ENCODE peak calls at places on chromosome X, in six cellular contexts. O is GM23248, V is neural progenitor cell, J is SK-N-SH, L is HCT116, Y is hepatocyte. K is an unnamed sample. For H3K9me3, the result is how much of the 10 kb centered on the place peaks cover.

GRCh38 chrX:71619193-71619592 is 882 bp upstream of the CXCR3 start:
- DNase-seq in O (no peak), V (no peak), J (no peak), L (no peak), Y (no peak), K (no peak)

GRCh38 chrX:18377802-18378201 is 23.3 kb upstream of the SCML2 start:
- DNase-seq in O (peak), V (peak), J (peak), L (peak), Y (peak), K (peak)

GRCh38 chrX:17535229-17535628 is 160.2 kb downstream of the NHS start:
- DNase-seq in O (peak), V (peak), J (peak), L (peak), Y (peak), K (peak)

GRCh38 chrX:40465735-40466551 is 114.8 kb upstream of the ATP6AP2 start:
- DNase-seq in O (no peak), V (no peak), J (no peak), L (no peak), Y (no peak), K (peak)

GRCh38 chrX:152907084-152907651 is 9.3 kb downstream of the ZNF185 start:
- DNase-seq in O (peak), V (peak), J (peak), L (no peak), Y (peak), K (no peak)

GRCh38 chrX:154472685-154473632 is 6.1 kb downstream of the LAGE3 start:
- DNase-seq in O (no peak), V (no peak), J (no peak), L (no peak), Y (no peak), K (no peak)

GRCh38 chrX:50813843-50814661 is at the start of gene SHROOM4:
- DNase-seq in O (peak), V (peak), J (peak), L (no peak), Y (peak), K (no peak)

GRCh38 chrX:15524417-15524816 is 23.8 kb downstream of the BMX start:
- DNase-seq in O (no peak), V (no peak), J (no peak), L (no peak), Y (no peak), K (no peak)

GRCh38 chrX:31168596-31168995 is 96.8 kb upstream of the FTHL17 start:
- DNase-seq in O (no peak), V (no peak), J (no peak), L (no peak), Y (no peak), K (peak)

GRCh38 chrX:153723351-153724251 is 586 bp downstream of the BCAP31 start:
- DNase-seq in O (peak), V (peak), J (peak), L (no peak), Y (peak), K (peak)

GRCh38 chrX:110795645-110796510 is at the start of gene CHRDL1:
- DNase-seq in O (peak), V (peak), J (peak), L (no peak), Y (peak), K (no peak)

GRCh38 chrX:118968031-118968430 is 6.4 kb upstream of the LONRF3 start:
- DNase-seq in O (peak), V (no peak), J (no peak), L (no peak), Y (no peak), K (no peak)

GRCh38 chrX:34629572-34629971 is 27.5 kb downstream of the TMEM47 start:
- DNase-seq in O (peak), V (no peak), J (no peak), L (no peak), Y (no peak), K (no peak)

GRCh38 chrX:15298201-15298600 is 17.2 kb downstream of the ASB11 start:
- DNase-seq in O (no peak), V (no peak), J (no peak), L (no peak), Y (no peak), K (no peak)

GRCh38 chrX:8955521-8955920 is 78.4 kb downstream of the FAM9B start:
- DNase-seq in O (no peak), V (no peak), J (no peak), L (no peak), Y (no peak), K (no peak)

GRCh38 chrX:44483965-44484606 is 58.6 kb downstream of the FUNDC1 start:
- DNase-seq in O (peak), V (no peak), J (no peak), L (no peak), Y (no peak), K (no peak)

GRCh38 chrX:106780259-106780658 is 22.2 kb upstream of the TBC1D8B start:
- DNase-seq in O (peak), V (no peak), J (no peak), L (no peak), Y (no peak), K (no peak)

GRCh38 chrX:2404816-2405215 is 96.0 kb downstream of the DHRSX start:
- DNase-seq in O (no peak), V (no peak), J (peak), L (no peak), Y (no peak), K (no peak)

GRCh38 chrX:47658684-47659515 is at the start of gene UXT:
- DNase-seq in O (peak), V (peak), J (peak), L (peak), Y (peak), K (peak)

GRCh38 chrX:12824944-12825343 is 33.7 kb downstream of the PRPS2 start:
- DNase-seq in O (no peak), V (no peak), J (no peak), L (no peak), Y (no peak), K (no peak)

GRCh38 chrX:109707322-109707721 is 25.7 kb downstream of the ACSL4 start:
- DNase-seq in O (no peak), V (no peak), J (no peak), L (no peak), Y (no peak), K (no peak)

GRCh38 chrX:100599456-100599855 is 14.7 kb downstream of the TNMD start:
- DNase-seq in O (no peak), V (no peak), J (no peak), L (no peak), Y (no peak), K (no peak)

GRCh38 chrX:133849676-133850075 is 135.7 kb downstream of the GPC3 start:
- DNase-seq in O (no peak), V (no peak), J (no peak), L (no peak), Y (no peak), K (no peak)

GRCh38 chrX:101190736-101191135 is 28.9 kb upstream of the DRP2 start:
- DNase-seq in O (no peak), V (no peak), J (no peak), L (no peak), Y (no peak), K (no peak)

DNA sequence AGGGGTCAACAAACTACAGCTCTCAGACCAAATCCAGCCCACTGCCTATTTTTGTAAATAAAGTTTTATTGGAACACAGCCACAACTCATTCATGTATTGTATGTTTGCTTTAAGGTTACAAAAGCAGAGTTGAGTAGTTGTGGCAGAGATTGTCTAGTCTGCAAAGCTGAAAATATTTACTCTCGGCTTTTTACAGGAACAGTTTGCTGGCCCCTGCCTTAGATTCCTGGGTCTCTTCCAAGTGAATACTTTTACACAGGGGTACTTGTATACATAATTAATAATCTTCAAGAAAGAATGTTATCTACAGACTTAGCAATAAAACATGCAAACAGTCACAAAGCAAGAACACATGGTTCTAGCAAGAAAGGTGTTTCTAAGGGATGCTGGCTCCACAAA is 154.2 kb downstream of the AMELX start:
- DNase-seq in O (no peak), V (no peak), J (no peak), L (no peak), Y (no peak), K (no peak)
- TF ChIP-seq EZH2phosphoT487 in O (no peak), V (no peak), J (no peak), L (no peak), Y (no peak), K (no peak)

DNA sequence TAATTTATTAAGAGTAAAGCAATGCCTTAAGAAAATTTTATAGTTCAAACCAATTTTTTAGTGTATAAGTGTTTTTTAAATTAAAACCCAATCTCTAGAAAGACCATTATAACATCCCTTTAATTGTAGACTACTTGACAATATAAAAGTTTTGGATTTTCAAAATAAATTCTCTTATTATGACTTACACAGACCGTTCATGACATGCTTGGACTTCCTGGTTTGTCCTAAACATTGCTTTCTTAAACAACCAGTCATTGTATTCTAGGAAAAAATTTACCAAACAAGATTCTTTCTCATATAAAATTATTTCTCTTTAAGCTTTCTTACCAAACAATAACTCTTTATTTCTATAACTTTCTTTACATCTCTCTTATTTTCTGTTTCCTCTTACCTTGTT is 49.0 kb upstream of the CXorf51A start:
- DNase-seq in O (no peak), V (no peak), J (no peak), L (no peak), Y (no peak), K (peak)
- H3K9me3 ChIP-seq in O (under half), V (under half), J (under half), L (under half), Y (under half), K (under half)

DNA sequence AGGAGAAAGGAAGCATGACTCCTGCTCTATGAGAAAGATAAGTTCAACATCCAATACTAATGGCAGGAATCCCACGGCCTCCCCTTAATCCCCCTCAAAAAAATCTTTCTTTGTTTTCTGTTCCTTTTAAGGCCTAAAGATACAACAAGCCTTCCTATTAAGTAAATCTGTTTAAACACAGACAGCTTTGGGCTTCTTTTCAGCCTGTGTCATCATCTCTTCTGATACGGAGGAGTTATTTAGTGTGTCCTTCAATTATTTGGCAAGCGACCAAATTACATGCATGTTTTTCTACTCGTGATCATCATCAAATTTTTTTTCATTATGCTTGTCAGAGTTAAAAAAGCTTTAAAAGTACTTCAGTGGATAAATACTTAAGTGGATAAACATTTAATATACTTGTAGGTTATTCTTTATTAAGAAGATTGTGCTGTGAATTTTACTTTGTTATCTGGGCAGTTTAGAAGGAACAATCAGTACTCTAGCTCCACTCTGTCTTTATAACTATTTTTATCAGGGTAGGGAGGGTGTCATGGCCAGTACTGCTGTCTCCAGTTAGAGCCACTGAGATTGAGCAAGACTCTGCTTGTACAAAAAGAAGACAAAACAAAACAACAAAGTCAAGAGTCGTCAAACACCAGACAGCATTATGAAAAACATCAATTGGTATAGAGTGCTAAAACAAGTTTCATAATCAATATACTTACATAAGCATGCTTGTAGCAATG is 210.6 kb downstream of the PRR32 start:
- DNase-seq in O (no peak), V (no peak), J (no peak), L (no peak), Y (no peak), K (no peak)
- TF ChIP-seq EZH2phosphoT487 in O (no peak), V (no peak), J (no peak), L (no peak), Y (no peak), K (no peak)

DNA sequence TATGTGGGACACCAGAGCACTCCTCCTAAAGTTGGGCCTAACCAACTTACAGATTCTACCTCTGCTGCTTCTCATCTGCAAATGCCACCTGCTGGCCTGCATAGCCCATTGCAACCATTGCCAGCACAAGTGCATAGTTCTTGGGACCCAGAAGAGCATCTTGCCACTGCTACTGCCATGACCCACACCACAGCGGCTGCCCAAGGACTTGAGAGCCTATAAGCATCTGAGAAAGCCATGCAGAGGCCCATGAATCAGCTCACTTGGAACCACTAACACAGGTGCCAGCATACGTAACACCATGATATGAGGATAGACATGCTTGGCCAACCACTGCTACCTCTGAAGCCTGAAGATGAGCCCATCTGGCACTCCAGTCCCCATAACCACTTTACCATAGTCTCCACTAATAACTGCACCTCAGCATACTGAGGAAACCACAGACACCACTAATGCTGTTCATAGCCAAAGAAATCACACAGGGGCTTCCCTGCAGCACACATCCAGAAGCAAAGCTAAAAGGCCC is 258.1 kb upstream of the AGTR2 start:
- DNase-seq in O (peak), V (peak), J (no peak), L (no peak), Y (no peak), K (no peak)
- H3K9me3 ChIP-seq in O (under half), V (under half), J (under half), L (under half), Y (under half), K (under half)

DNA sequence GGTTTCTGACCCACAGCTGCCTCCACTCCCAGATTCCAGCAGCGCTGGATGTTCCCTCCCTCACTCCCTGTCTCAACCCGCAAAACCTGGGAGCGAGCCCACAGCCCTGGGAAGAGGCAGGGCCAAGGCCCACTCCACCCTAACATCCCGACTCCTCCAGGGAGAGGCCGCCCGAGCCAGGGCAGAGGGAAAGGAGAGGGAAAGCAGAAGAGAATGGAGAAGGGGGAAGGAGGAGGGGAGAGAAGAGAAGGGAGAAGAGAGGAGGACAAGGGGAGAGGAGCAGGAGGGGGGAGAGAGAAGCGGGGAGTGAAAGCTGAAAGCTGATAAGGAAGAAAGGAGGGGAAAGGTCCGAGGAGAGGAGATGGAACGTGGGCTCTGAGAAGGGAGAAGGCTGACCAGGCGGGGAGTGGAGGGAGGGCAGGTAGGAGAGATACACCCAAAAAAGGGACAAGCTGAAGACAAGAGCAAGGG is 120.2 kb upstream of the PJA1 start:
- DNase-seq in O (peak), V (peak), J (peak), L (no peak), Y (peak), K (no peak)
- TF ChIP-seq EZH2phosphoT487 in O (no peak), V (no peak), J (no peak), L (no peak), Y (no peak), K (no peak)

GRCh38 chrX:1093112-1093511 is 119.3 kb downstream of the CRLF2 start:
- DNase-seq in O (no peak), V (no peak), J (no peak), L (no peak), Y (no peak), K (no peak)
- H3K9me3 ChIP-seq in O (under half), V (under half), J (under half), L (under half), Y (under half), K (under half)

GRCh38 chrX:74372272-74372671 is 49.0 kb upstream of the SLC16A2 start:
- DNase-seq in O (no peak), V (no peak), J (no peak), L (no peak), Y (no peak), K (no peak)
- TF ChIP-seq EZH2phosphoT487 in O (no peak), V (no peak), J (no peak), L (no peak), Y (no peak), K (no peak)

GRCh38 chrX:24985120-24985519 is 30.6 kb downstream of the ARX start:
- DNase-seq in O (no peak), V (no peak), J (no peak), L (no peak), Y (no peak), K (no peak)
- H3K9me3 ChIP-seq in O (under half), V (under half), J (under half), L (under half), Y (under half), K (under half)

GRCh38 chrX:10280061-10280460 is 123.3 kb downstream of the CLCN4 start:
- DNase-seq in O (no peak), V (no peak), J (no peak), L (no peak), Y (no peak), K (no peak)
- TF ChIP-seq EZH2phosphoT487 in O (no peak), V (no peak), J (no peak), L (no peak), Y (no peak), K (no peak)

DNA sequence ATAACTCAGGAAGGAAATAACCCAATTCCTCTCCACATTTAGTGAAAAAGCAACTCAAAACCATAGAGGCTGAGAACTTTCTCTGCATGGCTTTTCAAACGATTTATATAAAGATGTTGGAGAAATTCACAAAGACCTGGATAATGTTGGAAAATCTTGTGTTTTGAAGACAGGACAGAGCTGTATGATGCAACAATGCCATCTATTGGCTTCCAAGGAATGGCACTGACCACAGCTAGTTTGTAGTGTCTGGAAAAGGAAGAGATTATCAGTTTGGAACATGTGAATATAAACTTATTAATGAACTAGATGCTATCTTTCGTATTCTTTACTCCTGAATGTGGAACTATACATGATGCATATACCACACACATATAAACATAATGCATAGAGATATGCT is 503.6 kb downstream of the IL1RAPL1 start:
- DNase-seq in O (no peak), V (peak), J (no peak), L (no peak), Y (peak), K (no peak)
- H3K9me3 ChIP-seq in O (under half), V (under half), J (under half), L (under half), Y (under half), K (under half)

K was measured in OCI-LY7.